ENCODE peak calls at places on chromosome 20, in ten cellular contexts. One of them, this sample, is unnamed. For H3K36me3, the result is how much of the 10 kb centered on the place peaks cover.

GRCh38 chr20:50442526-50442925 is 67.7 kb upstream of the PTPN1 start:
- DNase-seq in CD8-positive, alpha-beta T cell: no peak
- DNase-seq in PC-3: no peak
- DNase-seq in neural progenitor cell: no peak
- DNase-seq in pancreas: no peak
- DNase-seq in cardiac muscle cell: no peak
- DNase-seq in transverse colon: no peak
- DNase-seq in prostate gland: no peak
- DNase-seq in tibial artery: no peak
- DNase-seq in mucosa of descending colon: no peak
- DNase-seq in this sample: no peak

GRCh38 chr20:53934421-53935352 is 135.7 kb downstream of the BCAS1 start:
- DNase-seq in CD8-positive, alpha-beta T cell: peak
- DNase-seq in PC-3: peak
- DNase-seq in neural progenitor cell: no peak
- DNase-seq in pancreas: no peak
- DNase-seq in cardiac muscle cell: peak
- DNase-seq in transverse colon: no peak
- DNase-seq in prostate gland: no peak
- DNase-seq in tibial artery: peak
- DNase-seq in mucosa of descending colon: peak
- DNase-seq in this sample: no peak

GRCh38 chr20:12171927-12172581 is 254.4 kb downstream of the BTBD3 start:
- DNase-seq in CD8-positive, alpha-beta T cell: no peak
- DNase-seq in PC-3: peak
- DNase-seq in neural progenitor cell: no peak
- DNase-seq in pancreas: no peak
- DNase-seq in cardiac muscle cell: peak
- DNase-seq in transverse colon: no peak
- DNase-seq in prostate gland: no peak
- DNase-seq in tibial artery: no peak
- DNase-seq in mucosa of descending colon: no peak
- DNase-seq in this sample: no peak

GRCh38 chr20:61280217-61280980 is 28.3 kb downstream of the CDH4 start:
- DNase-seq in CD8-positive, alpha-beta T cell: no peak
- DNase-seq in PC-3: no peak
- DNase-seq in neural progenitor cell: no peak
- DNase-seq in pancreas: no peak
- DNase-seq in cardiac muscle cell: no peak
- DNase-seq in transverse colon: no peak
- DNase-seq in prostate gland: no peak
- DNase-seq in tibial artery: no peak
- DNase-seq in mucosa of descending colon: no peak
- DNase-seq in this sample: no peak

GRCh38 chr20:4283011-4283410 is 267.7 kb upstream of the RNF24 start:
- DNase-seq in CD8-positive, alpha-beta T cell: no peak
- DNase-seq in PC-3: no peak
- DNase-seq in neural progenitor cell: no peak
- DNase-seq in pancreas: no peak
- DNase-seq in cardiac muscle cell: no peak
- DNase-seq in transverse colon: no peak
- DNase-seq in prostate gland: no peak
- DNase-seq in tibial artery: no peak
- DNase-seq in mucosa of descending colon: no peak
- DNase-seq in this sample: no peak

GRCh38 chr20:33119725-33120720 is 40.6 kb downstream of the BPIFB4 start:
- DNase-seq in CD8-positive, alpha-beta T cell: no peak
- DNase-seq in PC-3: peak
- DNase-seq in neural progenitor cell: no peak
- DNase-seq in pancreas: no peak
- DNase-seq in cardiac muscle cell: no peak
- DNase-seq in transverse colon: no peak
- DNase-seq in prostate gland: no peak
- DNase-seq in tibial artery: no peak
- DNase-seq in mucosa of descending colon: no peak
- DNase-seq in this sample: no peak

GRCh38 chr20:8457978-8458377 is 325.9 kb downstream of the PLCB1 start:
- DNase-seq in CD8-positive, alpha-beta T cell: no peak
- DNase-seq in PC-3: no peak
- DNase-seq in neural progenitor cell: no peak
- DNase-seq in pancreas: no peak
- DNase-seq in cardiac muscle cell: no peak
- DNase-seq in transverse colon: no peak
- DNase-seq in prostate gland: no peak
- DNase-seq in tibial artery: no peak
- DNase-seq in mucosa of descending colon: no peak
- DNase-seq in this sample: no peak

GRCh38 chr20:19821605-19822004 is 63.5 kb downstream of the RIN2 start:
- DNase-seq in CD8-positive, alpha-beta T cell: no peak
- DNase-seq in PC-3: no peak
- DNase-seq in neural progenitor cell: no peak
- DNase-seq in pancreas: no peak
- DNase-seq in cardiac muscle cell: no peak
- DNase-seq in transverse colon: no peak
- DNase-seq in prostate gland: no peak
- DNase-seq in tibial artery: no peak
- DNase-seq in mucosa of descending colon: no peak
- DNase-seq in this sample: no peak

GRCh38 chr20:62947532-62948300 is 4.8 kb upstream of the SLC17A9 start:
- DNase-seq in CD8-positive, alpha-beta T cell: no peak
- DNase-seq in PC-3: no peak
- DNase-seq in neural progenitor cell: no peak
- DNase-seq in pancreas: no peak
- DNase-seq in cardiac muscle cell: no peak
- DNase-seq in transverse colon: no peak
- DNase-seq in prostate gland: no peak
- DNase-seq in tibial artery: no peak
- DNase-seq in mucosa of descending colon: no peak
- DNase-seq in this sample: peak

GRCh38 chr20:62951143-62951895 is 1.2 kb upstream of the SLC17A9 start:
- DNase-seq in CD8-positive, alpha-beta T cell: no peak
- DNase-seq in PC-3: no peak
- DNase-seq in neural progenitor cell: no peak
- DNase-seq in pancreas: no peak
- DNase-seq in cardiac muscle cell: no peak
- DNase-seq in transverse colon: no peak
- DNase-seq in prostate gland: no peak
- DNase-seq in tibial artery: no peak
- DNase-seq in mucosa of descending colon: peak
- DNase-seq in this sample: no peak

GRCh38 chr20:62949887-62950286 is 2.6 kb upstream of the SLC17A9 start:
- DNase-seq in CD8-positive, alpha-beta T cell: no peak
- DNase-seq in PC-3: no peak
- DNase-seq in neural progenitor cell: no peak
- DNase-seq in pancreas: no peak
- DNase-seq in cardiac muscle cell: no peak
- DNase-seq in transverse colon: no peak
- DNase-seq in prostate gland: no peak
- DNase-seq in tibial artery: no peak
- DNase-seq in mucosa of descending colon: no peak
- DNase-seq in this sample: no peak

GRCh38 chr20:62950741-62951140 is 1.8 kb upstream of the SLC17A9 start:
- DNase-seq in CD8-positive, alpha-beta T cell: no peak
- DNase-seq in PC-3: no peak
- DNase-seq in neural progenitor cell: no peak
- DNase-seq in pancreas: no peak
- DNase-seq in cardiac muscle cell: no peak
- DNase-seq in transverse colon: no peak
- DNase-seq in prostate gland: no peak
- DNase-seq in tibial artery: no peak
- DNase-seq in mucosa of descending colon: no peak
- DNase-seq in this sample: no peak

DNA sequence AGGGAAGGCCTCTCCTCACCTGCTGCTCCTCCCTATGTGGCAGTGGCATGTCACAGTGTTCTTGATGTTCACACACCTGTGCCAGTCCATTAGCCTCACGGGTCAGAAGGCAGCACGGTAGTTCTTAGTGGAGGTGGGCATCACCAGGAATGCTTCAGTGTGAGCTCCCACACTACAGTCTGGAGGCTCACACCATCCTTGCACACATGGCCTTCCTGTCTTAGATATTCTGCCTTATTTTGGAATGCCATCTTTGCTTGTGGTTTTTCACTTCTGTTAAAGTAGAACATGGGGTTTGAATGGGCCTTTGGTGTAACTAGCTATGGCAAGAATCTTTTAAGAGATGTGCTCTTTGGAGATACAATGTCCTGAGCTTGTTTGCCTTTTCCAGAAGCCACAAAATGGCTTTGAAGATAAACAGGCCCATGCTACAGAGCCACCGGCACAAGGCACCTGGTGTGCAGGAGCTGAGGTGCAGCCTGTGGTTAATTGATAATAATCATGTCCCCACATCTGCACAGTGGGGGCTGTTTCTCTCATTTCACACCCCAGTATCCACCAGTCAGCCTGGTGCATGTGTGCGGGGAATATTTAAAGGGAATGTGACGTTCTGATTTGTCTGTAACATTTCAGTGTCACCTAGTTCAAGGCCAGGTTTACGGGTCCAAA is 3.2 kb upstream of the SLC17A9 start:
- DNase-seq in CD8-positive, alpha-beta T cell: no peak
- DNase-seq in PC-3: no peak
- DNase-seq in neural progenitor cell: no peak
- DNase-seq in pancreas: no peak
- DNase-seq in cardiac muscle cell: no peak
- DNase-seq in transverse colon: no peak
- DNase-seq in prostate gland: no peak
- DNase-seq in tibial artery: no peak
- DNase-seq in mucosa of descending colon: no peak
- DNase-seq in this sample: no peak
- H3K36me3 ChIP-seq in CD8-positive, alpha-beta T cell: under half
- H3K36me3 ChIP-seq in PC-3: under half
- H3K36me3 ChIP-seq in neural progenitor cell: under half
- H3K36me3 ChIP-seq in pancreas: under half
- H3K36me3 ChIP-seq in cardiac muscle cell: under half
- H3K36me3 ChIP-seq in transverse colon: under half
- H3K36me3 ChIP-seq in prostate gland: under half
- H3K36me3 ChIP-seq in tibial artery: half or more
- H3K36me3 ChIP-seq in mucosa of descending colon: under half
- H3K36me3 ChIP-seq in this sample: under half

DNA sequence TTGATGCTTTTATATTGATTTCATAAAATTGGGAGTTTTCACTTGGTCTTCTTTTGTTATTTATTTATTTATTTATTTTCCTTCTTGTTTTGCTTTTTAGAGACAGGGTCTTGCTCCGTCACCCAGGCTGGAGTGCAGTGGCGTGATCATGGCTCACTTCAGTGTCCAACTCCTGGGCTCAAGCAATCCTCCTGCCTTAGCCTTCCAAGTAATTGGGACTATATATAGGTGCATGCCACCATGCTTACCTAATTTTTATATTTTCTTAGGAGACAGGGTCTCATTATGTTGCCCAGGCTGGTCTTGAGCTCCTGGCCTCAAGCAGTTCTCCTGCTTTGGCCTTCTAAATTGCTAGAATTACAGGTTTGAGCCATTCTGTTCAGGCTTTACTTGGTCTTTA is 38.3 kb upstream of the MYLK2 start:
- DNase-seq in CD8-positive, alpha-beta T cell: no peak
- DNase-seq in PC-3: no peak
- DNase-seq in neural progenitor cell: no peak
- DNase-seq in pancreas: no peak
- DNase-seq in cardiac muscle cell: no peak
- DNase-seq in transverse colon: no peak
- DNase-seq in prostate gland: no peak
- DNase-seq in tibial artery: no peak
- DNase-seq in mucosa of descending colon: no peak
- DNase-seq in this sample: no peak
- H3K36me3 ChIP-seq in CD8-positive, alpha-beta T cell: under half
- H3K36me3 ChIP-seq in PC-3: half or more
- H3K36me3 ChIP-seq in neural progenitor cell: under half
- H3K36me3 ChIP-seq in pancreas: under half
- H3K36me3 ChIP-seq in cardiac muscle cell: under half
- H3K36me3 ChIP-seq in transverse colon: under half
- H3K36me3 ChIP-seq in prostate gland: under half
- H3K36me3 ChIP-seq in tibial artery: under half
- H3K36me3 ChIP-seq in mucosa of descending colon: under half
- H3K36me3 ChIP-seq in this sample: under half

GRCh38 chr20:58670659-58671058 is 19.6 kb downstream of the STX16 start:
- DNase-seq in CD8-positive, alpha-beta T cell: no peak
- DNase-seq in PC-3: no peak
- DNase-seq in neural progenitor cell: no peak
- DNase-seq in pancreas: no peak
- DNase-seq in cardiac muscle cell: no peak
- DNase-seq in transverse colon: no peak
- DNase-seq in prostate gland: no peak
- DNase-seq in tibial artery: no peak
- DNase-seq in mucosa of descending colon: no peak
- DNase-seq in this sample: no peak

GRCh38 chr20:58670097-58670496 is 19.0 kb downstream of the STX16 start:
- DNase-seq in CD8-positive, alpha-beta T cell: no peak
- DNase-seq in PC-3: no peak
- DNase-seq in neural progenitor cell: no peak
- DNase-seq in pancreas: no peak
- DNase-seq in cardiac muscle cell: no peak
- DNase-seq in transverse colon: no peak
- DNase-seq in prostate gland: no peak
- DNase-seq in tibial artery: no peak
- DNase-seq in mucosa of descending colon: no peak
- DNase-seq in this sample: no peak

GRCh38 chr20:58668901-58669286 is 17.8 kb downstream of the STX16 start:
- DNase-seq in CD8-positive, alpha-beta T cell: no peak
- DNase-seq in PC-3: no peak
- DNase-seq in neural progenitor cell: no peak
- DNase-seq in pancreas: no peak
- DNase-seq in cardiac muscle cell: no peak
- DNase-seq in transverse colon: no peak
- DNase-seq in prostate gland: no peak
- DNase-seq in tibial artery: no peak
- DNase-seq in mucosa of descending colon: no peak
- DNase-seq in this sample: no peak

GRCh38 chr20:58667975-58668374 is 16.9 kb downstream of the STX16 start:
- DNase-seq in CD8-positive, alpha-beta T cell: no peak
- DNase-seq in PC-3: no peak
- DNase-seq in neural progenitor cell: no peak
- DNase-seq in pancreas: no peak
- DNase-seq in cardiac muscle cell: no peak
- DNase-seq in transverse colon: no peak
- DNase-seq in prostate gland: no peak
- DNase-seq in tibial artery: no peak
- DNase-seq in mucosa of descending colon: no peak
- DNase-seq in this sample: no peak

DNA sequence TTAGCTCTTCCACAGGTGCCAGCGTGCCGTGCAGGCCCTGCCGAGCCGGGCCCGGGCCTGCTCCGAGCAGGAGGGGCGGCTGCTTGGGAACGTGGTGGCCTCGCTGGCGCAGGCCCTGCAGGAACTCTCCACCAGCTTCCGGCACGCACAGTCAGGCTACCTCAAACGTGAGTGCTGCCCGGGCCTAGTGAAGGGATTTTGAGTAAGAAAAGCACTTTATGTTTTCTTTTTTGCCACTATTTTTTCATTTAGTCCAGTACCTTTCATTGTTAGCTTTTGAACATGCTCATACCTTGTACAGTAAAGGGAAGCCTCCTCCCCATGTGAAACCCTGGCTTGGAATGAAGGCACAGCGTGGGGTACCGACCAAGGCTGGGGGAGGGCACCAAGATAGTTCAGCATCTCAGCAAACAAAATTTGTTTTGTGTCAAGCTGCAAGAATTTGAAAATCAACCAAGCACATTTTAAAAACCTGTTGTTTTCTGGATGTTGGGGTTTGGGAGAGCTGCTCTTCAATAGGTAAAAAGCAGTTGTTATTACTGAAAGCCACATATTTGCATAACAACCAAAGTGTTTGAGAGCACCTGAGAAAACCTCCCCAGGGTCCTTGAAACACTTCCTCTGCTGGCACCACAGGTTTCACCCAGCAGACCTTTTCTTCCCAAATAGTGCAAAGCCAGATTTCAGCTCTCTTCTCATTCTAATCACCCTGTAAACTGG is 18.4 kb downstream of the STX16 start:
- DNase-seq in CD8-positive, alpha-beta T cell: no peak
- DNase-seq in PC-3: no peak
- DNase-seq in neural progenitor cell: peak
- DNase-seq in pancreas: no peak
- DNase-seq in cardiac muscle cell: no peak
- DNase-seq in transverse colon: no peak
- DNase-seq in prostate gland: no peak
- DNase-seq in tibial artery: no peak
- DNase-seq in mucosa of descending colon: no peak
- DNase-seq in this sample: peak
- H3K36me3 ChIP-seq in CD8-positive, alpha-beta T cell: under half
- H3K36me3 ChIP-seq in PC-3: half or more
- H3K36me3 ChIP-seq in neural progenitor cell: under half
- H3K36me3 ChIP-seq in pancreas: under half
- H3K36me3 ChIP-seq in cardiac muscle cell: half or more
- H3K36me3 ChIP-seq in transverse colon: under half
- H3K36me3 ChIP-seq in prostate gland: under half
- H3K36me3 ChIP-seq in tibial artery: half or more
- H3K36me3 ChIP-seq in mucosa of descending colon: under half
- H3K36me3 ChIP-seq in this sample: half or more

DNA sequence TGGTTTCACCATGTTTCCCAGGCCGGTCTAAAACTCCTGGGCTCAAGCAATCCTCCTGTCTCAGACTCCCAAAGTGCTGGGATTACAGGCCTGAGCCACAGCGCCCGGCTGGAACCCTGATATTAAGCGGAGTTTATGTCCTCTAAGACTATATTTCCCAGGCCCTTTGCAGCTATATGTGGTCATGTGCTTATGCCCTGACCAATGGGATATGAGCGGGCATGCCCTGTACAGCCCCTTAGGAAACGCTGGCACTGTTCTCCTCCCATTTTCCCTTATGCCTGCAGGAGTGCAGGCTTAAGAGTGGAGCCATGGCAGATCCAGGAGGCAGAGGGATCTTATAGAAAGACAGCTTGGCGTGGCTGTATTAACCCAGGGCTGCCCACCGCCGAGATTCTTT is 29.9 kb downstream of the RSPO4 start:
- DNase-seq in CD8-positive, alpha-beta T cell: no peak
- DNase-seq in PC-3: no peak
- DNase-seq in neural progenitor cell: no peak
- DNase-seq in pancreas: no peak
- DNase-seq in cardiac muscle cell: no peak
- DNase-seq in transverse colon: no peak
- DNase-seq in prostate gland: no peak
- DNase-seq in tibial artery: no peak
- DNase-seq in mucosa of descending colon: no peak
- DNase-seq in this sample: no peak
- H3K36me3 ChIP-seq in CD8-positive, alpha-beta T cell: under half
- H3K36me3 ChIP-seq in PC-3: under half
- H3K36me3 ChIP-seq in neural progenitor cell: under half
- H3K36me3 ChIP-seq in pancreas: under half
- H3K36me3 ChIP-seq in cardiac muscle cell: under half
- H3K36me3 ChIP-seq in transverse colon: under half
- H3K36me3 ChIP-seq in prostate gland: under half
- H3K36me3 ChIP-seq in tibial artery: under half
- H3K36me3 ChIP-seq in mucosa of descending colon: under half
- H3K36me3 ChIP-seq in this sample: under half